ENCODE peak calls at places on chromosomes 3 and 15, in nine cellular contexts. One of them, this sample, is unnamed.

GRCh38 chr3:176633511-176633910 is 563.8 kb downstream of the TBL1XR1 start:
- DNase-seq in CD4-positive, alpha-beta T cell: no peak
- DNase-seq in dorsolateral prefrontal cortex: no peak
- DNase-seq in RWPE2: no peak
- DNase-seq in progenitor cell of endocrine pancreas: no peak
- DNase-seq in right lobe of liver: no peak
- DNase-seq in OCI-LY7: no peak
- DNase-seq in cardiac fibroblast: no peak
- DNase-seq in fibroblast of pulmonary artery: no peak
- DNase-seq in this sample: no peak

GRCh38 chr15:72196409-72197044 is 1.1 kb downstream of the GRAMD2A start:
- DNase-seq in CD4-positive, alpha-beta T cell: no peak
- DNase-seq in dorsolateral prefrontal cortex: no peak
- DNase-seq in RWPE2: no peak
- DNase-seq in progenitor cell of endocrine pancreas: no peak
- DNase-seq in right lobe of liver: no peak
- DNase-seq in OCI-LY7: no peak
- DNase-seq in cardiac fibroblast: no peak
- DNase-seq in fibroblast of pulmonary artery: no peak
- DNase-seq in this sample: no peak

GRCh38 chr3:129519896-129520440 is 8.5 kb upstream of the RHO start:
- DNase-seq in CD4-positive, alpha-beta T cell: no peak
- DNase-seq in dorsolateral prefrontal cortex: no peak
- DNase-seq in RWPE2: no peak
- DNase-seq in progenitor cell of endocrine pancreas: no peak
- DNase-seq in right lobe of liver: no peak
- DNase-seq in OCI-LY7: no peak
- DNase-seq in cardiac fibroblast: no peak
- DNase-seq in fibroblast of pulmonary artery: no peak
- DNase-seq in this sample: no peak

GRCh38 chr3:43009547-43009946 is 30.4 kb downstream of the GASK1A start:
- DNase-seq in CD4-positive, alpha-beta T cell: no peak
- DNase-seq in dorsolateral prefrontal cortex: no peak
- DNase-seq in RWPE2: no peak
- DNase-seq in progenitor cell of endocrine pancreas: no peak
- DNase-seq in right lobe of liver: no peak
- DNase-seq in OCI-LY7: no peak
- DNase-seq in cardiac fibroblast: no peak
- DNase-seq in fibroblast of pulmonary artery: no peak
- DNase-seq in this sample: no peak

GRCh38 chr3:23128655-23129054 is 74.5 kb upstream of the UBE2E2 start:
- DNase-seq in CD4-positive, alpha-beta T cell: no peak
- DNase-seq in dorsolateral prefrontal cortex: no peak
- DNase-seq in RWPE2: no peak
- DNase-seq in progenitor cell of endocrine pancreas: no peak
- DNase-seq in right lobe of liver: no peak
- DNase-seq in OCI-LY7: no peak
- DNase-seq in cardiac fibroblast: no peak
- DNase-seq in fibroblast of pulmonary artery: no peak
- DNase-seq in this sample: no peak

GRCh38 chr3:47406762-47407149 is 25.9 kb downstream of the PTPN23 start:
- DNase-seq in CD4-positive, alpha-beta T cell: no peak
- DNase-seq in dorsolateral prefrontal cortex: no peak
- DNase-seq in RWPE2: peak; percentile 64
- DNase-seq in progenitor cell of endocrine pancreas: no peak
- DNase-seq in right lobe of liver: no peak
- DNase-seq in OCI-LY7: peak; percentile 27
- DNase-seq in cardiac fibroblast: no peak
- DNase-seq in fibroblast of pulmonary artery: no peak
- DNase-seq in this sample: no peak

GRCh38 chr3:65961733-65962132 is 77.0 kb downstream of the MAGI1 start:
- DNase-seq in CD4-positive, alpha-beta T cell: no peak
- DNase-seq in dorsolateral prefrontal cortex: no peak
- DNase-seq in RWPE2: no peak
- DNase-seq in progenitor cell of endocrine pancreas: no peak
- DNase-seq in right lobe of liver: no peak
- DNase-seq in OCI-LY7: no peak
- DNase-seq in cardiac fibroblast: no peak
- DNase-seq in fibroblast of pulmonary artery: no peak
- DNase-seq in this sample: no peak

GRCh38 chr3:67389176-67389575 is 265.2 kb downstream of the SUCLG2 start:
- DNase-seq in CD4-positive, alpha-beta T cell: no peak
- DNase-seq in dorsolateral prefrontal cortex: no peak
- DNase-seq in RWPE2: no peak
- DNase-seq in progenitor cell of endocrine pancreas: no peak
- DNase-seq in right lobe of liver: no peak
- DNase-seq in OCI-LY7: no peak
- DNase-seq in cardiac fibroblast: no peak
- DNase-seq in fibroblast of pulmonary artery: no peak
- DNase-seq in this sample: no peak

GRCh38 chr3:40309925-40310635 is 573 bp downstream of the EIF1B start:
- DNase-seq in CD4-positive, alpha-beta T cell: peak; percentile 10
- DNase-seq in dorsolateral prefrontal cortex: peak; percentile 58
- DNase-seq in RWPE2: no peak
- DNase-seq in progenitor cell of endocrine pancreas: peak; percentile 33
- DNase-seq in right lobe of liver: peak; percentile 73
- DNase-seq in OCI-LY7: peak; percentile 32
- DNase-seq in cardiac fibroblast: peak; percentile 66
- DNase-seq in fibroblast of pulmonary artery: peak; percentile 42
- DNase-seq in this sample: peak; percentile 66

GRCh38 chr3:155079795-155080546 is at the start of gene MME:
- DNase-seq in CD4-positive, alpha-beta T cell: no peak
- DNase-seq in dorsolateral prefrontal cortex: no peak
- DNase-seq in RWPE2: peak; percentile 55
- DNase-seq in progenitor cell of endocrine pancreas: peak; percentile 34
- DNase-seq in right lobe of liver: peak; percentile 94
- DNase-seq in OCI-LY7: peak; percentile 78
- DNase-seq in cardiac fibroblast: peak; percentile 86
- DNase-seq in fibroblast of pulmonary artery: peak; percentile 86
- DNase-seq in this sample: no peak

GRCh38 chr3:147903037-147903436 is 493.9 kb downstream of the ZIC1 start:
- DNase-seq in CD4-positive, alpha-beta T cell: no peak
- DNase-seq in dorsolateral prefrontal cortex: no peak
- DNase-seq in RWPE2: no peak
- DNase-seq in progenitor cell of endocrine pancreas: no peak
- DNase-seq in right lobe of liver: no peak
- DNase-seq in OCI-LY7: no peak
- DNase-seq in cardiac fibroblast: no peak
- DNase-seq in fibroblast of pulmonary artery: no peak
- DNase-seq in this sample: no peak

GRCh38 chr3:133393204-133393603 is 6.7 kb upstream of the BFSP2 start:
- DNase-seq in CD4-positive, alpha-beta T cell: no peak
- DNase-seq in dorsolateral prefrontal cortex: no peak
- DNase-seq in RWPE2: no peak
- DNase-seq in progenitor cell of endocrine pancreas: no peak
- DNase-seq in right lobe of liver: no peak
- DNase-seq in OCI-LY7: no peak
- DNase-seq in cardiac fibroblast: no peak
- DNase-seq in fibroblast of pulmonary artery: no peak
- DNase-seq in this sample: no peak

GRCh38 chr3:43753743-43754142 is 63.0 kb downstream of the ABHD5 start:
- DNase-seq in CD4-positive, alpha-beta T cell: no peak
- DNase-seq in dorsolateral prefrontal cortex: no peak
- DNase-seq in RWPE2: no peak
- DNase-seq in progenitor cell of endocrine pancreas: no peak
- DNase-seq in right lobe of liver: no peak
- DNase-seq in OCI-LY7: no peak
- DNase-seq in cardiac fibroblast: peak; percentile 37
- DNase-seq in fibroblast of pulmonary artery: peak; percentile 58
- DNase-seq in this sample: no peak

GRCh38 chr15:91855684-91856553 is 2.4 kb downstream of the SLCO3A1 start:
- DNase-seq in CD4-positive, alpha-beta T cell: no peak
- DNase-seq in dorsolateral prefrontal cortex: peak; percentile 34
- DNase-seq in RWPE2: no peak
- DNase-seq in progenitor cell of endocrine pancreas: peak; percentile 22
- DNase-seq in right lobe of liver: no peak
- DNase-seq in OCI-LY7: peak; percentile 79
- DNase-seq in cardiac fibroblast: no peak
- DNase-seq in fibroblast of pulmonary artery: no peak
- DNase-seq in this sample: no peak

GRCh38 chr3:45055411-45056143 is 29.5 kb downstream of the CLEC3B start:
- DNase-seq in CD4-positive, alpha-beta T cell: no peak
- DNase-seq in dorsolateral prefrontal cortex: no peak
- DNase-seq in RWPE2: no peak
- DNase-seq in progenitor cell of endocrine pancreas: no peak
- DNase-seq in right lobe of liver: no peak
- DNase-seq in OCI-LY7: peak; percentile 32
- DNase-seq in cardiac fibroblast: peak; percentile 56
- DNase-seq in fibroblast of pulmonary artery: peak; percentile 63
- DNase-seq in this sample: no peak
- TF ChIP-seq CTCF in CD4-positive, alpha-beta T cell: peak; percentile 16
- TF ChIP-seq CTCF in dorsolateral prefrontal cortex: no peak
- TF ChIP-seq CTCF in RWPE2: no peak
- TF ChIP-seq CTCF in progenitor cell of endocrine pancreas: no peak
- TF ChIP-seq CTCF in right lobe of liver: no peak
- TF ChIP-seq CTCF in OCI-LY7: peak; percentile 71
- TF ChIP-seq CTCF in cardiac fibroblast: no peak
- TF ChIP-seq CTCF in fibroblast of pulmonary artery: peak; percentile 2
- TF ChIP-seq CTCF in this sample: no peak

DNA sequence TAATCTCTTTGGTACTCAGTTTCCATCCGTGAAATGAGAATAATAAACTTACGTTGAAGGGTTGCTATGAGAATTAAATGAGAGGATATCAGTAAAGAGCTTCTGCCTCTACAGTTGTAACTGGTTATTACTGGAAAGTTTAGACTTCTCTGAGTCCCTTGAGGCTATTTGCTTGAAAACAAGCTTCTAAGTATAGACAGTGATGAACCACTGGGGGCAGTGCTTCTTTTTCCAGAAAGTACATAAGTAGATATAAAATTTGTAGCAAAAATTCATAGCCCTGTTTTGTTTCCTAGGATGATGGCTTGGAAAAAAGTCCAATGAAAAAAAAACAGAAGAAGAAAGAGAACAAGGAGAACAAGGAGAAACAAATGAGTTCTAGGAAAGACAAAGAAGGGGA is 87.1 kb downstream of the RGMA start:
- DNase-seq in CD4-positive, alpha-beta T cell: no peak
- DNase-seq in dorsolateral prefrontal cortex: no peak
- DNase-seq in RWPE2: no peak
- DNase-seq in progenitor cell of endocrine pancreas: no peak
- DNase-seq in right lobe of liver: no peak
- DNase-seq in OCI-LY7: peak; percentile 16
- DNase-seq in cardiac fibroblast: peak; percentile 33
- DNase-seq in fibroblast of pulmonary artery: peak; percentile 26
- DNase-seq in this sample: no peak
- TF ChIP-seq CTCF in CD4-positive, alpha-beta T cell: no peak
- TF ChIP-seq CTCF in dorsolateral prefrontal cortex: peak; percentile 32
- TF ChIP-seq CTCF in RWPE2: peak; percentile 36
- TF ChIP-seq CTCF in progenitor cell of endocrine pancreas: peak; percentile 25
- TF ChIP-seq CTCF in right lobe of liver: no peak
- TF ChIP-seq CTCF in OCI-LY7: peak; percentile 60
- TF ChIP-seq CTCF in cardiac fibroblast: peak; percentile 4
- TF ChIP-seq CTCF in fibroblast of pulmonary artery: no peak
- TF ChIP-seq CTCF in this sample: no peak

DNA sequence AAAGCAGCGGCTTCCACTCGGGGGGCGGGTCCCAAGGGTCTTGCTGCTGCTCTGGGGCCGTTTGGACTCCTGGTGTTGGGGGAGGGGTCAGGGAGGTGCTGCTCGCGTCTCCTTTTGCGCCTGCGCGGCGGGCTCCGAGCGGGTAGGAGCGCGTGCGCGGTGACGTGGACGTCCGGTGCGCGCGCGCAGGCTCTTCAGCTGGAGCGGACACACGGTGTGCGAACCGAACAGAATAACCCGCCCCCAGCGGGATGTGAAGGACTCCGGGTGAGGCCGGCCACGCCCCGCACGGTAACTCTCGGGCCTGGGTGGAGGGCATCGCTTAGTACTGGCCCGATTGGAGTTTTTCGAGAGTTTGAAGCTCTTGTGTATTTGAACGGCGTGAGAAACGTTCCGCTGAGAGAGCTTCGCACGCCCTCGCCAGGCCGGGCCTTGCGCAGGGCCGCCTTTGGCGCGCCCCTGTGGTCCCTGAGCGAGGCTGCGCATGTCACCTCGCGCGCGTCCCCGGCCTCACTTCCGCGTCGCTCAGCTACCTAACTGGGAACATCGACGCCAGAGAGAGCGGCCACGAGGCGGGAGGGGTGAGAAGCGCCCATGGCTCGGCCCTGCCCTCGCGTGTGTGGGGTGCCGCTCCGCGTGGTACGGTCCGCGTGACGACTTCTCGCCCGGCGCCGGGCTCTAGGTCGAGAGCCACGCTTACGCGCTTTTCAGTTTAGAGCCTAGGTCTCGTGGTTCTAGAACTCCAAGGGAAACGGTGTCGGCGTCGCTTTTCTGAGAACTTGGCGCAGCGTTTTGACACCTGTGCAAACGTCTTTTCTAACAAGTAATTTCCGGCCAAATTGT is at the start of gene MGA:
- DNase-seq in CD4-positive, alpha-beta T cell: peak; percentile 77
- DNase-seq in dorsolateral prefrontal cortex: peak; percentile 71
- DNase-seq in RWPE2: peak; percentile 98
- DNase-seq in progenitor cell of endocrine pancreas: peak; percentile 85
- DNase-seq in right lobe of liver: peak; percentile 86
- DNase-seq in OCI-LY7: peak; percentile 98
- DNase-seq in cardiac fibroblast: peak; percentile 95
- DNase-seq in fibroblast of pulmonary artery: peak; percentile 94
- DNase-seq in this sample: peak; percentile 91
- TF ChIP-seq CTCF in CD4-positive, alpha-beta T cell: no peak
- TF ChIP-seq CTCF in dorsolateral prefrontal cortex: peak; percentile 37
- TF ChIP-seq CTCF in RWPE2: peak; percentile 39
- TF ChIP-seq CTCF in progenitor cell of endocrine pancreas: no peak
- TF ChIP-seq CTCF in right lobe of liver: no peak
- TF ChIP-seq CTCF in OCI-LY7: no peak
- TF ChIP-seq CTCF in cardiac fibroblast: no peak
- TF ChIP-seq CTCF in fibroblast of pulmonary artery: no peak
- TF ChIP-seq CTCF in this sample: no peak

GRCh38 chr3:94114667-94115066 is 51.8 kb downstream of the NSUN3 start:
- DNase-seq in CD4-positive, alpha-beta T cell: no peak
- DNase-seq in dorsolateral prefrontal cortex: no peak
- DNase-seq in RWPE2: no peak
- DNase-seq in progenitor cell of endocrine pancreas: no peak
- DNase-seq in right lobe of liver: no peak
- DNase-seq in OCI-LY7: no peak
- DNase-seq in cardiac fibroblast: no peak
- DNase-seq in fibroblast of pulmonary artery: no peak
- DNase-seq in this sample: no peak

GRCh38 chr3:94110854-94111253 is 48.0 kb downstream of the NSUN3 start:
- DNase-seq in CD4-positive, alpha-beta T cell: no peak
- DNase-seq in dorsolateral prefrontal cortex: no peak
- DNase-seq in RWPE2: no peak
- DNase-seq in progenitor cell of endocrine pancreas: no peak
- DNase-seq in right lobe of liver: no peak
- DNase-seq in OCI-LY7: no peak
- DNase-seq in cardiac fibroblast: no peak
- DNase-seq in fibroblast of pulmonary artery: no peak
- DNase-seq in this sample: no peak

GRCh38 chr3:94117729-94118128 is 54.9 kb downstream of the NSUN3 start:
- DNase-seq in CD4-positive, alpha-beta T cell: no peak
- DNase-seq in dorsolateral prefrontal cortex: no peak
- DNase-seq in RWPE2: no peak
- DNase-seq in progenitor cell of endocrine pancreas: no peak
- DNase-seq in right lobe of liver: no peak
- DNase-seq in OCI-LY7: no peak
- DNase-seq in cardiac fibroblast: no peak
- DNase-seq in fibroblast of pulmonary artery: no peak
- DNase-seq in this sample: no peak

GRCh38 chr3:94118390-94118789 is 55.5 kb downstream of the NSUN3 start:
- DNase-seq in CD4-positive, alpha-beta T cell: no peak
- DNase-seq in dorsolateral prefrontal cortex: no peak
- DNase-seq in RWPE2: no peak
- DNase-seq in progenitor cell of endocrine pancreas: no peak
- DNase-seq in right lobe of liver: no peak
- DNase-seq in OCI-LY7: no peak
- DNase-seq in cardiac fibroblast: no peak
- DNase-seq in fibroblast of pulmonary artery: no peak
- DNase-seq in this sample: no peak

GRCh38 chr3:94115482-94115881 is 52.6 kb downstream of the NSUN3 start:
- DNase-seq in CD4-positive, alpha-beta T cell: no peak
- DNase-seq in dorsolateral prefrontal cortex: peak; percentile 18
- DNase-seq in RWPE2: no peak
- DNase-seq in progenitor cell of endocrine pancreas: no peak
- DNase-seq in right lobe of liver: no peak
- DNase-seq in OCI-LY7: peak; percentile 3
- DNase-seq in cardiac fibroblast: peak; percentile 49
- DNase-seq in fibroblast of pulmonary artery: peak; percentile 62
- DNase-seq in this sample: no peak
- TF ChIP-seq CTCF in CD4-positive, alpha-beta T cell: no peak
- TF ChIP-seq CTCF in dorsolateral prefrontal cortex: peak; percentile 65
- TF ChIP-seq CTCF in RWPE2: peak; percentile 80
- TF ChIP-seq CTCF in progenitor cell of endocrine pancreas: peak; percentile 52
- TF ChIP-seq CTCF in right lobe of liver: peak; percentile 24
- TF ChIP-seq CTCF in OCI-LY7: peak; percentile 64
- TF ChIP-seq CTCF in cardiac fibroblast: peak; percentile 35
- TF ChIP-seq CTCF in fibroblast of pulmonary artery: peak; percentile 56
- TF ChIP-seq CTCF in this sample: no peak